ENCODE peak calls at places on chromosomes 3 and 15, in six cellular contexts. N is HepG2, G is K562, P is upper lobe of left lung, O is A549, V is GM12878. T is an unnamed sample.

GRCh38 chr3:146152841-146153240 is 8.1 kb downstream of the PLOD2 start:
- ATAC-seq in N (peak), O (peak), G (no peak), P (no peak), V (no peak), T (peak)

GRCh38 chr3:111750278-111750884 is 108.7 kb upstream of the PHLDB2 start:
- ATAC-seq in N (no peak), O (no peak), G (no peak), V (no peak), P (no peak), T (no peak)

GRCh38 chr15:32870240-32871033 is 152.6 kb downstream of the GREM1 start:
- ATAC-seq in G (peak), P (no peak), N (no peak), V (peak), O (no peak), T (peak)

GRCh38 chr3:67947808-67948508 is 293.5 kb upstream of the SUCLG2 start:
- ATAC-seq in G (no peak), O (peak), N (peak), P (no peak), V (no peak), T (no peak)

GRCh38 chr15:81966628-81967027 is 79.2 kb downstream of the MEX3B start:
- ATAC-seq in V (no peak), G (no peak), N (no peak), O (no peak), P (no peak), T (no peak)

GRCh38 chr3:120088622-120089021 is 5.6 kb downstream of the GSK3B start:
- ATAC-seq in O (no peak), P (no peak), V (peak), G (no peak), N (no peak), T (no peak)

GRCh38 chr3:122019493-122019892 is 2.6 kb downstream of the ILDR1 start:
- ATAC-seq in O (no peak), V (peak), P (no peak), G (no peak), N (no peak), T (no peak)

GRCh38 chr15:70142322-70143191 is 44.8 kb upstream of the TLE3 start:
- ATAC-seq in N (no peak), O (peak), G (peak), P (no peak), V (peak), T (no peak)

GRCh38 chr15:41965441-41966413 is 6.6 kb downstream of the EHD4 start:
- ATAC-seq in O (no peak), N (no peak), V (no peak), G (no peak), P (no peak), T (no peak)

GRCh38 chr3:120615863-120616599 is 19.9 kb downstream of the NDUFB4 start:
- ATAC-seq in G (peak), P (no peak), N (no peak), V (no peak), O (no peak), T (peak)

GRCh38 chr3:155504682-155505081 is 211.2 kb upstream of the STRIT1 start:
- ATAC-seq in P (no peak), O (no peak), G (no peak), N (no peak), V (no peak), T (no peak)

GRCh38 chr3:143700431-143700975 is 147.8 kb downstream of the SLC9A9 start:
- ATAC-seq in P (peak), V (no peak), O (no peak), G (no peak), N (no peak), T (no peak)

GRCh38 chr15:39801641-39802309 is 19.1 kb upstream of the FSIP1 start:
- ATAC-seq in G (peak), P (no peak), N (peak), O (peak), V (peak), T (no peak)

GRCh38 chr15:89964555-89964954 is 36.6 kb upstream of the ZNF710 start:
- ATAC-seq in N (no peak), V (no peak), P (no peak), G (no peak), O (peak), T (no peak)

GRCh38 chr3:152977356-152977755 is 142.4 kb downstream of the P2RY1 start:
- ATAC-seq in G (no peak), O (no peak), P (no peak), N (no peak), V (no peak), T (no peak)

GRCh38 chr3:74630602-74631001 is 16.1 kb upstream of the CNTN3 start:
- ATAC-seq in G (no peak), N (no peak), O (no peak), V (no peak), P (no peak), T (no peak)

GRCh38 chr3:61884794-61885193 is 323.4 kb downstream of the PTPRG start:
- ATAC-seq in V (no peak), O (no peak), G (no peak), P (no peak), N (no peak), T (no peak)

GRCh38 chr3:40490916-40491315 is 14.0 kb downstream of the ZNF619 start:
- ATAC-seq in P (no peak), G (no peak), O (no peak), N (no peak), V (no peak), T (no peak)

GRCh38 chr15:78394981-78395619 is 42.9 kb upstream of the IREB2 start:
- ATAC-seq in P (no peak), V (no peak), O (no peak), G (no peak), N (no peak), T (no peak)

GRCh38 chr3:27160146-27160545 is 209.0 kb downstream of the NEK10 start:
- ATAC-seq in O (no peak), V (no peak), P (no peak), G (no peak), N (no peak), T (no peak)

GRCh38 chr15:58286541-58286940 is 145.2 kb upstream of the LIPC start:
- ATAC-seq in O (no peak), G (no peak), P (no peak), V (no peak), N (no peak), T (no peak)

GRCh38 chr3:115399751-115400150 is 223.6 kb upstream of the GAP43 start:
- ATAC-seq in V (no peak), P (no peak), N (no peak), G (no peak), O (no peak), T (no peak)
- TF ChIP-seq EP300 in V (no peak), P (no peak), N (no peak), G (no peak), O (no peak), T (no peak)

DNA sequence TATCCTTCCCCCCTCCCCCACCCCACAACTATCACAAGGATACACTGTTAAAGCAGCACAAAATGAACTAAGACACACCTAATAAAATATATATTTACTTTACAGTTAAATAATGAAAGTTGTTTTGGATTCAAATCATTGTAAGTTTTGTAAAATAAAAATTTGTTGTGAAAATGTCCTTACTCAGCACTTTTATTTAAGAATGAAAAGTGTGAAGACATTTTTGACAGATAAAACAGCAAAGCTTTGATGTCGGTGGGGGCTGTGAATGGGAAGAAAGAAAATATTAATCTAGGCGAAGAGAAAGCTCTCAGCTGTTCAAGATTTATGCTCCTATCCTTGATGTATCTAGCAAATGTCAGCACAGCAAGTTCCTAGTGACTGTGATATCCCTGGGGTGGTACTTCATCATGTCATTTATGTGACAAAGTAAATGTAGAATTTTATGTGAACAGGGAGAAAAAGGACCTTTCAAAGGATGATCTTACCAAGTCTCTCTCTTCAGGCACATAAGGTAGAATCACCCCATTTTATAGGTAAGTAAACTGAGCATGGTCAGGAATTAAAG is 216.4 kb downstream of the ROBO1 start:
- ATAC-seq in N (no peak), P (no peak), V (no peak), O (no peak), G (no peak), T (no peak)
- TF ChIP-seq EP300 in N (no peak), P (no peak), V (no peak), O (no peak), G (no peak), T (no peak)

GRCh38 chr3:132344666-132345280 is 27.6 kb downstream of the ACP3 start:
- ATAC-seq in G (no peak), N (no peak), P (no peak), V (no peak), O (no peak), T (no peak)

GRCh38 chr3:132350814-132351213 is 33.6 kb downstream of the ACP3 start:
- ATAC-seq in V (no peak), G (no peak), N (no peak), P (no peak), O (no peak), T (no peak)

GRCh38 chr3:132347811-132348210 is 30.6 kb downstream of the ACP3 start:
- ATAC-seq in P (no peak), N (no peak), G (no peak), O (no peak), V (no peak), T (no peak)

GRCh38 chr3:132348531-132348930 is 31.3 kb downstream of the ACP3 start:
- ATAC-seq in P (no peak), N (no peak), O (no peak), G (no peak), V (no peak), T (no peak)

GRCh38 chr3:132347095-132347494 is 29.9 kb downstream of the ACP3 start:
- ATAC-seq in O (no peak), P (peak), G (no peak), V (no peak), N (peak), T (peak)
- TF ChIP-seq EP300 in O (no peak), P (no peak), G (no peak), V (no peak), N (no peak), T (no peak)

GRCh38 chr3:86990171-86990733 is 697 bp downstream of the VGLL3 start:
- ATAC-seq in N (peak), G (no peak), O (peak), P (no peak), V (no peak), T (peak)
- TF ChIP-seq EP300 in N (no peak), G (no peak), O (no peak), P (no peak), V (no peak), T (no peak)

DNA sequence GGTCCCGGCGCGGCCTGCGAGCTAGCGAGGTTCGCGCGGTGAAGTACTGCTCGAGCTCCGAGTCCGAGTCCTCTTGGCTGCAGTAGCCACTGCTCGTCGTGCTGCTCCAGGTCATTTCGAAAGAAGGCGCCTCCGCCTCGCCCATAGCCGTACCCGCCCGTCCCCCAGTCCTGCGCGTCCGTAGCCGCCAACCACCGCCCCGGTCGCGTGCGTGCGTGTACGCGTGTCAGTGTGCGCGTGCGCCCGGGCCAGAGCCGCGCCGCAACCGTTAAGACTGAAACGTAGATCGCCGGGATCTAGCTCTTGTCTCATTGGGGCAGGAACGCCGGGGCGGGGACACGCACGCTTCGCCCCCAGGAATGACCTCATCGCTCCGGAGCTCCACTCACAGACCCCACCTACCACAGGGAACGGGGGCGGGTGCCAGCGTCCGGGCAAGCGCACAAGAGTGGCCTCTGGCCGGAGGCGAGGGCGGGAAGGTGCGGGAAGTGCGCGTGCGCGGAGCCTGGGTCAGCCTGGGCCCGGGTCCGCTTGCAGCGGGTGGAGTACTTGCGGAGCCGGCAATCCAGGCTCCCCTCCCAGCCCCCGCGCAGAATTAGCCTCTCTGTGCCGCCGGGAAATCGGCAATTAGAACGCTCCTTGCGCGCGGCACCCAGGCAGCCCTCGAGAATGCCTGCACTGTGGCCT is 3.3 kb downstream of the RASSF1 start:
- ATAC-seq in O (peak), P (peak), G (peak), N (peak), V (peak), T (peak)
- TF ChIP-seq EP300 in O (no peak), P (no peak), G (peak), N (no peak), V (no peak), T (no peak)

GRCh38 chr3:63661242-63661641 is 8.8 kb downstream of the SNTN start:
- ATAC-seq in G (peak), N (no peak), P (no peak), O (no peak), V (peak), T (no peak)

GRCh38 chr3:63662500-63662899 is 10.0 kb downstream of the SNTN start:
- ATAC-seq in V (no peak), P (peak), N (peak), O (no peak), G (no peak), T (no peak)

GRCh38 chr3:63656791-63657190 is 4.3 kb downstream of the SNTN start:
- ATAC-seq in O (no peak), V (no peak), P (no peak), G (no peak), N (no peak), T (no peak)

DNA sequence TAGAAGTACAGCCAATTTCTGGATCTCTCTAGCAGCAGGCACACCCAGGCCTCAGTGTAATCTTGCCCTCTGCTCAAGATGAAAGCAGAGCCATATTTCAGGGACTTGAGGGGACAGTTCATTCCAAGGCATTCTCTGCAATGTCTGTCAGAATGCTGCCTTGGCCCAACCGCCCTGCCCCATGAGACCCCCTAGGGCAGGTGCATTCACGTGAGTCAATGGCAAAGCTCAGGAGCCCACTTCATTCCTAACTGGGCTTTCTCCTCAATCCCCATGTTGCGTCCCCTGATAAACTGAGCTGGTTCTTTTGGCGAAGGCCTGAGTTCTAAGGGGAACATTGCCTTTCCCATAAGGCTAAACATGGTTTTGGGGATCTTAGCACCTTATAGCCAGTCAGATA is 9.5 kb downstream of the SNTN start:
- ATAC-seq in O (no peak), V (no peak), N (no peak), G (no peak), P (no peak), T (no peak)
- TF ChIP-seq EP300 in O (no peak), V (no peak), N (no peak), G (no peak), P (no peak), T (no peak)

GRCh38 chr3:194296832-194297666 is 54.1 kb downstream of the CPN2 start:
- ATAC-seq in G (no peak), N (peak), V (no peak), P (peak), O (peak), T (peak)

GRCh38 chr3:194294888-194295214 is 56.3 kb downstream of the CPN2 start:
- ATAC-seq in P (no peak), O (no peak), G (no peak), N (no peak), V (no peak), T (no peak)

GRCh38 chr3:194298331-194299227 is 52.5 kb downstream of the CPN2 start:
- ATAC-seq in N (no peak), G (peak), O (no peak), P (no peak), V (no peak), T (no peak)

GRCh38 chr3:194294199-194294887 is 56.8 kb downstream of the CPN2 start:
- ATAC-seq in P (no peak), V (no peak), G (peak), O (no peak), N (no peak), T (no peak)

DNA sequence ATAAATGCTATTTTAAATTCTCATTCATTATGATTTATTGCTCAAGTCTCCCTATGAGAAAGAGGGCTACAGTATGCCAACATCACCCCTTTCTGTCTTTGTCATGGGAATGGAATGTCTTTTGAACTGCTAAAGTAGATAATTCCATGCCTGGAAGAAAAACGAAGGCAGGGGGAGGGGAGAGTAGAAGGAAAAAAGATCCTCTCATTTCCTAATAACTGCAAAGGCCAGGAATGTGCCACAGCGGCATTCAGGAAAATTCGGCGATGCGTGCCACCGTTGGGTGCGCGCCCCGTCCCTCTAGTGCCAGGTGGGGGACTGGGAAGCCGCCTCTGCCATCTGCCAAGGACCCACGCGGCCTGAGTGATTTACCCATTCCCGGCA is 54.7 kb downstream of the CPN2 start:
- ATAC-seq in P (peak), G (no peak), O (peak), N (peak), V (no peak), T (peak)
- TF ChIP-seq EP300 in P (no peak), G (no peak), O (no peak), N (no peak), V (no peak), T (no peak)

T was measured in gastroesophageal sphincter.